ENCODE peak calls at places on chromosomes 3 and 15, in five cellular contexts. J, O, A, G and S are unnamed samples.

GRCh38 chr15:99213187-99213811 is 36.1 kb downstream of the TTC23 start:
- DNase-seq in G (peak; percentile 46), J (peak; percentile 33), A (peak; percentile 43), O (peak; percentile 27), S (peak; percentile 37)

GRCh38 chr15:73962409-73962808 is 29.7 kb downstream of the STOML1 start:
- DNase-seq in J (no peak), O (no peak), A (no peak), G (no peak), S (no peak)

GRCh38 chr15:84734794-84735479 is 13.5 kb upstream of the ZNF592 start:
- DNase-seq in A (peak; percentile 67), G (peak; percentile 77), O (peak; percentile 52), J (peak; percentile 95), S (no peak)

GRCh38 chr3:101617478-101617877 is 43.5 kb downstream of the PCNP start:
- DNase-seq in O (no peak), G (no peak), A (no peak), J (no peak), S (no peak)

GRCh38 chr3:192772495-192772894 is 45.2 kb upstream of the FGF12 start:
- DNase-seq in A (no peak), G (no peak), J (peak; percentile 56), O (no peak), S (no peak)

GRCh38 chr3:151903501-151903991 is 30.1 kb downstream of the SUCNR1 start:
- DNase-seq in A (no peak), J (peak; percentile 33), O (no peak), G (no peak), S (no peak)

GRCh38 chr3:115784739-115785571 is 161.6 kb downstream of the GAP43 start:
- DNase-seq in O (no peak), J (no peak), G (no peak), A (no peak), S (no peak)

GRCh38 chr3:13223574-13224237 is 150.5 kb upstream of the IQSEC1 start:
- DNase-seq in G (no peak), J (no peak), A (no peak), O (no peak), S (no peak)

GRCh38 chr15:72285927-72286516 is 13.7 kb upstream of the PARP6 start:
- DNase-seq in O (no peak), G (peak; percentile 55), A (no peak), J (peak; percentile 60), S (no peak)

GRCh38 chr3:47850062-47850802 is 47.3 kb downstream of the DHX30 start:
- DNase-seq in A (no peak), G (no peak), O (no peak), J (peak; percentile 24), S (no peak)